ENCODE peak calls at places on chromosomes 5 and 9, in seven cellular contexts. P is T-helper 2 cell; W is RWPE1; C is occipital lobe; X is MCF 10A; S is glutamatergic neuron; Q is stimulated activated CD8-positive, alpha-beta memory T cell treated with anti-CD3 and anti-CD28 coated beads, Interleukin-7, amount 100 ng/mL, for 4 hours. K is an unnamed sample.

GRCh38 chr5:31408814-31409213 is 123.1 kb downstream of the DROSHA start:
- DNase-seq in P (no peak), W (peak; percentile 84), C (no peak), X (peak; percentile 92), S (no peak), Q (no peak), K (no peak)

GRCh38 chr5:127801751-127802476 is 98.7 kb downstream of the CCDC192 start:
- DNase-seq in P (no peak), W (no peak), C (no peak), X (no peak), S (no peak), Q (no peak), K (no peak)

GRCh38 chr9:95429948-95430620 is 86.7 kb downstream of the PTCH1 start:
- DNase-seq in P (no peak), W (no peak), C (no peak), X (no peak), S (no peak), Q (no peak), K (no peak)

GRCh38 chr9:12185856-12186255 is 507.3 kb upstream of the TYRP1 start:
- DNase-seq in P (no peak), W (peak; percentile 4), C (no peak), X (peak; percentile 17), S (no peak), Q (no peak), K (no peak)

GRCh38 chr9:135506327-135507103 is 6.0 kb downstream of the MRPS2 start:
- DNase-seq in P (no peak), W (no peak), C (no peak), X (no peak), S (no peak), Q (no peak), K (no peak)

GRCh38 chr5:181063514-181063913 is 23.4 kb downstream of the BTNL9 start:
- DNase-seq in P (no peak), W (no peak), C (no peak), X (no peak), S (no peak), Q (no peak), K (no peak)

GRCh38 chr9:124140941-124141568 is 116.7 kb upstream of the NEK6 start:
- DNase-seq in P (no peak), W (no peak), C (no peak), X (no peak), S (no peak), Q (no peak), K (no peak)

GRCh38 chr5:14406554-14406849 is 175.1 kb upstream of the OTULINL start:
- DNase-seq in P (no peak), W (peak; percentile 87), C (peak; percentile 38), X (peak; percentile 61), S (no peak), Q (no peak), K (no peak)

GRCh38 chr9:22053178-22053577 is 44.1 kb upstream of the CDKN2B start:
- DNase-seq in P (no peak), W (no peak), C (no peak), X (no peak), S (no peak), Q (no peak), K (no peak)

GRCh38 chr5:175378444-175379028 is 65.4 kb downstream of the DRD1 start:
- DNase-seq in P (no peak), W (peak; percentile 89), C (no peak), X (peak; percentile 82), S (no peak), Q (no peak), K (no peak)

K was measured in endothelial cell.